ENCODE peak calls at places on chromosomes 2 and 18, in seven cellular contexts. One of them, this sample, is unnamed.

GRCh38 chr2:23447405-23447804 is 62.4 kb downstream of the KLHL29 start:
- DNase-seq in heart right ventricle: no peak
- DNase-seq in HFF-Myc: no peak
- DNase-seq in IMR-90: no peak
- DNase-seq in neural crest cell: no peak
- DNase-seq in GM12878: no peak
- DNase-seq in HCT116: no peak
- DNase-seq in this sample: no peak

GRCh38 chr18:75341267-75341666 is 86.2 kb downstream of the SMIM21 start:
- DNase-seq in heart right ventricle: no peak
- DNase-seq in HFF-Myc: no peak
- DNase-seq in IMR-90: no peak
- DNase-seq in neural crest cell: no peak
- DNase-seq in GM12878: no peak
- DNase-seq in HCT116: no peak
- DNase-seq in this sample: no peak

GRCh38 chr2:88545118-88545517 is 82.1 kb downstream of the EIF2AK3 start:
- DNase-seq in heart right ventricle: no peak
- DNase-seq in HFF-Myc: no peak
- DNase-seq in IMR-90: peak; percentile 38
- DNase-seq in neural crest cell: no peak
- DNase-seq in GM12878: no peak
- DNase-seq in HCT116: peak; percentile 81
- DNase-seq in this sample: no peak

GRCh38 chr18:25786778-25787177 is 303.6 kb downstream of the SS18 start:
- DNase-seq in heart right ventricle: no peak
- DNase-seq in HFF-Myc: peak; percentile 56
- DNase-seq in IMR-90: peak; percentile 83
- DNase-seq in neural crest cell: no peak
- DNase-seq in GM12878: no peak
- DNase-seq in HCT116: no peak
- DNase-seq in this sample: no peak

GRCh38 chr18:45168883-45169585 is 446.2 kb upstream of the SLC14A2 start:
- DNase-seq in heart right ventricle: no peak
- DNase-seq in HFF-Myc: no peak
- DNase-seq in IMR-90: peak; percentile 73
- DNase-seq in neural crest cell: no peak
- DNase-seq in GM12878: no peak
- DNase-seq in HCT116: no peak
- DNase-seq in this sample: no peak

GRCh38 chr2:98541906-98542305 is 66.4 kb downstream of the COA5 start:
- DNase-seq in heart right ventricle: no peak
- DNase-seq in HFF-Myc: peak; percentile 21
- DNase-seq in IMR-90: no peak
- DNase-seq in neural crest cell: no peak
- DNase-seq in GM12878: no peak
- DNase-seq in HCT116: no peak
- DNase-seq in this sample: no peak

GRCh38 chr18:48572402-48573126 is 33.7 kb downstream of the CTIF start:
- DNase-seq in heart right ventricle: no peak
- DNase-seq in HFF-Myc: no peak
- DNase-seq in IMR-90: no peak
- DNase-seq in neural crest cell: no peak
- DNase-seq in GM12878: no peak
- DNase-seq in HCT116: no peak
- DNase-seq in this sample: no peak

GRCh38 chr2:85400951-85401805 is 9.0 kb downstream of the CAPG start:
- DNase-seq in heart right ventricle: no peak
- DNase-seq in HFF-Myc: no peak
- DNase-seq in IMR-90: no peak
- DNase-seq in neural crest cell: no peak
- DNase-seq in GM12878: no peak
- DNase-seq in HCT116: no peak
- DNase-seq in this sample: no peak

GRCh38 chr2:231563378-231563961 is 29.2 kb upstream of the TEX44 start:
- DNase-seq in heart right ventricle: peak; percentile 34
- DNase-seq in HFF-Myc: peak; percentile 35
- DNase-seq in IMR-90: peak; percentile 57
- DNase-seq in neural crest cell: peak; percentile 43
- DNase-seq in GM12878: no peak
- DNase-seq in HCT116: peak; percentile 65
- DNase-seq in this sample: peak; percentile 56

GRCh38 chr2:55111570-55112228 is 61.4 kb upstream of the RTN4 start:
- DNase-seq in heart right ventricle: peak; percentile 42
- DNase-seq in HFF-Myc: no peak
- DNase-seq in IMR-90: peak; percentile 96
- DNase-seq in neural crest cell: no peak
- DNase-seq in GM12878: no peak
- DNase-seq in HCT116: peak; percentile 74
- DNase-seq in this sample: no peak

GRCh38 chr2:29562896-29563295 is 358.5 kb downstream of the ALK start:
- DNase-seq in heart right ventricle: no peak
- DNase-seq in HFF-Myc: no peak
- DNase-seq in IMR-90: peak; percentile 51
- DNase-seq in neural crest cell: no peak
- DNase-seq in GM12878: no peak
- DNase-seq in HCT116: no peak
- DNase-seq in this sample: no peak

GRCh38 chr2:186629245-186629996 is 39.6 kb downstream of the ITGAV start:
- DNase-seq in heart right ventricle: no peak
- DNase-seq in HFF-Myc: no peak
- DNase-seq in IMR-90: peak; percentile 7
- DNase-seq in neural crest cell: no peak
- DNase-seq in GM12878: no peak
- DNase-seq in HCT116: no peak
- DNase-seq in this sample: no peak

GRCh38 chr2:160303527-160303926 is 103.5 kb upstream of the ITGB6 start:
- DNase-seq in heart right ventricle: no peak
- DNase-seq in HFF-Myc: no peak
- DNase-seq in IMR-90: no peak
- DNase-seq in neural crest cell: no peak
- DNase-seq in GM12878: no peak
- DNase-seq in HCT116: no peak
- DNase-seq in this sample: no peak

GRCh38 chr2:23614701-23615100 is 229.7 kb downstream of the KLHL29 start:
- DNase-seq in heart right ventricle: no peak
- DNase-seq in HFF-Myc: no peak
- DNase-seq in IMR-90: no peak
- DNase-seq in neural crest cell: no peak
- DNase-seq in GM12878: no peak
- DNase-seq in HCT116: no peak
- DNase-seq in this sample: no peak

GRCh38 chr2:142112648-142113278 is 18.1 kb downstream of the LRP1B start:
- DNase-seq in heart right ventricle: no peak
- DNase-seq in HFF-Myc: peak; percentile 26
- DNase-seq in IMR-90: peak; percentile 48
- DNase-seq in neural crest cell: no peak
- DNase-seq in GM12878: no peak
- DNase-seq in HCT116: peak; percentile 41
- DNase-seq in this sample: no peak
- TF ChIP-seq CTCF in heart right ventricle: no peak
- TF ChIP-seq CTCF in HFF-Myc: peak; percentile 18
- TF ChIP-seq CTCF in IMR-90: no peak
- TF ChIP-seq CTCF in neural crest cell: peak; percentile 45
- TF ChIP-seq CTCF in GM12878: no peak
- TF ChIP-seq CTCF in HCT116: no peak
- TF ChIP-seq CTCF in this sample: peak; percentile 30

GRCh38 chr18:77132369-77133050 is at the start of gene MBP:
- DNase-seq in heart right ventricle: peak; percentile 59
- DNase-seq in HFF-Myc: no peak
- DNase-seq in IMR-90: no peak
- DNase-seq in neural crest cell: peak; percentile 28
- DNase-seq in GM12878: no peak
- DNase-seq in HCT116: no peak
- DNase-seq in this sample: peak; percentile 40

GRCh38 chr18:77131652-77132368 is 773 bp downstream of the MBP start:
- DNase-seq in heart right ventricle: peak; percentile 68
- DNase-seq in HFF-Myc: no peak
- DNase-seq in IMR-90: no peak
- DNase-seq in neural crest cell: peak; percentile 11
- DNase-seq in GM12878: no peak
- DNase-seq in HCT116: no peak
- DNase-seq in this sample: peak; percentile 39

GRCh38 chr18:77134611-77135010 is 2.0 kb upstream of the MBP start:
- DNase-seq in heart right ventricle: no peak
- DNase-seq in HFF-Myc: no peak
- DNase-seq in IMR-90: no peak
- DNase-seq in neural crest cell: no peak
- DNase-seq in GM12878: no peak
- DNase-seq in HCT116: no peak
- DNase-seq in this sample: no peak

GRCh38 chr18:77133920-77134496 is 1.4 kb upstream of the MBP start:
- DNase-seq in heart right ventricle: peak; percentile 43
- DNase-seq in HFF-Myc: no peak
- DNase-seq in IMR-90: no peak
- DNase-seq in neural crest cell: no peak
- DNase-seq in GM12878: no peak
- DNase-seq in HCT116: no peak
- DNase-seq in this sample: no peak

GRCh38 chr18:77133051-77133919 is 702 bp upstream of the MBP start:
- DNase-seq in heart right ventricle: peak; percentile 37
- DNase-seq in HFF-Myc: no peak
- DNase-seq in IMR-90: no peak
- DNase-seq in neural crest cell: no peak
- DNase-seq in GM12878: no peak
- DNase-seq in HCT116: no peak
- DNase-seq in this sample: peak; percentile 28
- TF ChIP-seq CTCF in heart right ventricle: no peak
- TF ChIP-seq CTCF in HFF-Myc: no peak
- TF ChIP-seq CTCF in IMR-90: no peak
- TF ChIP-seq CTCF in neural crest cell: no peak
- TF ChIP-seq CTCF in GM12878: no peak
- TF ChIP-seq CTCF in HCT116: no peak
- TF ChIP-seq CTCF in this sample: no peak

GRCh38 chr2:7368211-7368610 is 451.0 kb downstream of the RNF144A start:
- DNase-seq in heart right ventricle: no peak
- DNase-seq in HFF-Myc: no peak
- DNase-seq in IMR-90: no peak
- DNase-seq in neural crest cell: no peak
- DNase-seq in GM12878: no peak
- DNase-seq in HCT116: no peak
- DNase-seq in this sample: no peak

GRCh38 chr2:7357993-7358392 is 440.8 kb downstream of the RNF144A start:
- DNase-seq in heart right ventricle: no peak
- DNase-seq in HFF-Myc: no peak
- DNase-seq in IMR-90: no peak
- DNase-seq in neural crest cell: no peak
- DNase-seq in GM12878: no peak
- DNase-seq in HCT116: no peak
- DNase-seq in this sample: no peak

GRCh38 chr2:7358865-7359264 is 441.7 kb downstream of the RNF144A start:
- DNase-seq in heart right ventricle: no peak
- DNase-seq in HFF-Myc: no peak
- DNase-seq in IMR-90: no peak
- DNase-seq in neural crest cell: no peak
- DNase-seq in GM12878: no peak
- DNase-seq in HCT116: no peak
- DNase-seq in this sample: no peak

DNA sequence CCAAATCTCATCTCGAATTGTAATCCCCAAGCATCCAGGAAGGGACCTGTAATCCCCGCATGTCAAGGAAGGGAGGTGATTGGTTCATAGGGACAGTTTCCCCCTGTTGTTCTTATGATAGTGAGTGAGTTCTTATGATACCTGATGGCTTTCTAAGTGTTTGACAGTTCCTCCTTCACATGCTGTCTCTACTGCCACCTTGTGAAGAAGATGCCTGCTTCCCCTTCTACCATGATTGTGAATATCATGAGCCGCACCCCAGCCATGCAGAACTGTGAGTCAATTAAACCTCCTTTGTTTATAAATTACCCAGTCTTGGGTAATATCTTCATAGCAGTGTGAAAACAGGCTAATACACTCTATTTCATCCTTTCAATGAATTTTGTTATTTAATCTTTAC is 446.7 kb downstream of the RNF144A start:
- DNase-seq in heart right ventricle: no peak
- DNase-seq in HFF-Myc: no peak
- DNase-seq in IMR-90: no peak
- DNase-seq in neural crest cell: no peak
- DNase-seq in GM12878: no peak
- DNase-seq in HCT116: no peak
- DNase-seq in this sample: no peak
- TF ChIP-seq CTCF in heart right ventricle: no peak
- TF ChIP-seq CTCF in HFF-Myc: no peak
- TF ChIP-seq CTCF in IMR-90: no peak
- TF ChIP-seq CTCF in neural crest cell: no peak
- TF ChIP-seq CTCF in GM12878: peak; percentile 15
- TF ChIP-seq CTCF in HCT116: peak; percentile 17
- TF ChIP-seq CTCF in this sample: no peak

GRCh38 chr2:11396690-11396985 is 52.2 kb upstream of the ROCK2 start:
- DNase-seq in heart right ventricle: no peak
- DNase-seq in HFF-Myc: no peak
- DNase-seq in IMR-90: no peak
- DNase-seq in neural crest cell: no peak
- DNase-seq in GM12878: no peak
- DNase-seq in HCT116: no peak
- DNase-seq in this sample: no peak

GRCh38 chr2:11397513-11397912 is 53.1 kb upstream of the ROCK2 start:
- DNase-seq in heart right ventricle: no peak
- DNase-seq in HFF-Myc: no peak
- DNase-seq in IMR-90: no peak
- DNase-seq in neural crest cell: no peak
- DNase-seq in GM12878: no peak
- DNase-seq in HCT116: no peak
- DNase-seq in this sample: no peak

GRCh38 chr2:11395389-11395788 is 51.0 kb upstream of the ROCK2 start:
- DNase-seq in heart right ventricle: peak; percentile 44
- DNase-seq in HFF-Myc: no peak
- DNase-seq in IMR-90: no peak
- DNase-seq in neural crest cell: no peak
- DNase-seq in GM12878: no peak
- DNase-seq in HCT116: no peak
- DNase-seq in this sample: no peak

GRCh38 chr2:11397046-11397445 is 52.6 kb upstream of the ROCK2 start:
- DNase-seq in heart right ventricle: peak; percentile 62
- DNase-seq in HFF-Myc: no peak
- DNase-seq in IMR-90: no peak
- DNase-seq in neural crest cell: no peak
- DNase-seq in GM12878: no peak
- DNase-seq in HCT116: no peak
- DNase-seq in this sample: no peak

DNA sequence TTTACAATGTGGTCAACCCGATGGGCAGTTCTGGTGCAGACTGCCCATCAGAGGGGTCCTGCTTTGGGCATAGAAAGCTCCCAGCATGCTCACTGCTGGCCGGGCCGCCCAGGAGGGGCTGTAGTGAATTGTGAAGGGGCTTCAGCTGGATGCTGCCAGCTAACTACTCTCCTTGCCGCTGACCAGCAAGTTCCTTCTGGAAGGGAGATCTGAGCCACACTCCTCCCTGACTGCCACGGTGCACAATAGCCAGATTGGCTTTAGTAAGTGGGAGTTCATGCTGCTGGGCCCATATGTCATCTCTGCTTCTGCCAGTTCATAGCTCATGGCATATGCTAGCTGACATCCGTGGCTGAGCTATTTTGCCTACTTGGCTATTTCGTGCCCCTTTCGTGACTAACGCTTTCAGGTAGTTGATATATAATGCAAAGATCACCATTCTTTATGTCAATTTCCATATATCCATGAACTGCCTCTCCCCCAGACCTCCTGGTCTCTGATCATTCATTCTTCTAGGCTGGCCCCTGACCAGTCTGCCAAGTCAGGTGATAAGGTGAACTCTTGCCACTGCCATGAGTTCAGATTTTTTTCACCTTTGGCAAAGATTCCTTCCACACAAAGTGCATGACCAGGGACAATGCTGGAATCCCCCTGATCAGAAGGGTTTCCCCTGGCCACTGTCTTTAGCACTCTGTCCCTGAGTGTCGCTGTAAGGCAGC is 51.7 kb upstream of the ROCK2 start:
- DNase-seq in heart right ventricle: no peak
- DNase-seq in HFF-Myc: no peak
- DNase-seq in IMR-90: no peak
- DNase-seq in neural crest cell: no peak
- DNase-seq in GM12878: no peak
- DNase-seq in HCT116: no peak
- DNase-seq in this sample: no peak
- TF ChIP-seq CTCF in heart right ventricle: no peak
- TF ChIP-seq CTCF in HFF-Myc: no peak
- TF ChIP-seq CTCF in IMR-90: no peak
- TF ChIP-seq CTCF in neural crest cell: no peak
- TF ChIP-seq CTCF in GM12878: no peak
- TF ChIP-seq CTCF in HCT116: no peak
- TF ChIP-seq CTCF in this sample: no peak

This sample was measured in endothelial cell.